ENCODE peak calls at places on chromosomes 13 and 19, in seven cellular contexts. C is Calu3, B is uterus, O is neural progenitor cell, N is progenitor cell of endocrine pancreas, S is fibroblast of lung, X is lower lobe of right lung. Q is an unnamed sample.
A peak's percentile ranks its signal among the peaks of the same experiment; 100 is the strongest.

GRCh38 chr19:40055049-40055448 is 982 bp downstream of the ZNF780B start:
- DNase-seq in C (no peak), B (no peak), O (no peak), N (no peak), S (no peak), X (no peak), Q (no peak)

GRCh38 chr13:112056739-112057433 is 10.1 kb upstream of the SOX1 start:
- DNase-seq in C (no peak), B (no peak), O (peak; percentile 34), N (no peak), S (no peak), X (no peak), Q (no peak)

GRCh38 chr19:56912406-56912805 is 71.9 kb upstream of the PEG3 start:
- DNase-seq in C (no peak), B (no peak), O (no peak), N (no peak), S (no peak), X (no peak), Q (no peak)

GRCh38 chr19:40831502-40832430 is 18.5 kb downstream of the CYP2A6 start:
- DNase-seq in C (peak; percentile 77), B (peak; percentile 67), O (no peak), N (no peak), S (peak; percentile 79), X (no peak), Q (no peak)

GRCh38 chr13:48258430-48258829 is 25.4 kb downstream of the ITM2B start:
- DNase-seq in C (no peak), B (no peak), O (no peak), N (no peak), S (no peak), X (no peak), Q (no peak)

GRCh38 chr13:40102854-40103253 is 447.4 kb downstream of the COG6 start:
- DNase-seq in C (peak; percentile 28), B (peak; percentile 66), O (no peak), N (no peak), S (peak; percentile 98), X (no peak), Q (peak; percentile 96)

GRCh38 chr13:25821761-25822160 is 230.1 kb downstream of the SHISA2 start:
- DNase-seq in C (no peak), B (no peak), O (no peak), N (no peak), S (no peak), X (no peak), Q (no peak)

GRCh38 chr13:50672025-50672424 is 171.5 kb downstream of the DLEU7 start:
- DNase-seq in C (peak; percentile 3), B (no peak), O (no peak), N (no peak), S (no peak), X (peak; percentile 41), Q (no peak)

GRCh38 chr13:35157143-35157755 is 215.2 kb downstream of the NBEA start:
- DNase-seq in C (peak; percentile 30), B (peak; percentile 25), O (peak; percentile 55), N (peak; percentile 17), S (peak; percentile 46), X (no peak), Q (peak; percentile 40)

GRCh38 chr19:3478409-3479176 is 1.7 kb downstream of the SMIM24 start:
- DNase-seq in C (no peak), B (no peak), O (no peak), N (no peak), S (no peak), X (no peak), Q (peak; percentile 52)

GRCh38 chr13:27639186-27639585 is 17.5 kb downstream of the POLR1D start:
- DNase-seq in C (no peak), B (no peak), O (no peak), N (no peak), S (no peak), X (no peak), Q (no peak)

GRCh38 chr13:52599853-52600603 is 42.2 kb upstream of the HNRNPA1L2 start:
- DNase-seq in C (no peak), B (peak; percentile 26), O (peak; percentile 71), N (peak; percentile 54), S (peak; percentile 35), X (no peak), Q (peak; percentile 11)

GRCh38 chr13:50075619-50076097 is 60.4 kb downstream of the KCNRG start:
- DNase-seq in C (no peak), B (no peak), O (no peak), N (no peak), S (no peak), X (no peak), Q (no peak)

GRCh38 chr13:93249918-93250306 is 23.3 kb downstream of the GPC6 start:
- DNase-seq in C (no peak), B (no peak), O (no peak), N (no peak), S (no peak), X (no peak), Q (no peak)

GRCh38 chr13:44230736-44231135 is 142.9 kb upstream of the SERP2 start:
- DNase-seq in C (no peak), B (no peak), O (no peak), N (no peak), S (peak; percentile 58), X (no peak), Q (no peak)

GRCh38 chr13:106619688-106620555 is 52.0 kb upstream of the ARGLU1 start:
- DNase-seq in C (peak; percentile 7), B (peak; percentile 33), O (peak; percentile 79), N (no peak), S (peak; percentile 61), X (no peak), Q (peak; percentile 35)

DNA sequence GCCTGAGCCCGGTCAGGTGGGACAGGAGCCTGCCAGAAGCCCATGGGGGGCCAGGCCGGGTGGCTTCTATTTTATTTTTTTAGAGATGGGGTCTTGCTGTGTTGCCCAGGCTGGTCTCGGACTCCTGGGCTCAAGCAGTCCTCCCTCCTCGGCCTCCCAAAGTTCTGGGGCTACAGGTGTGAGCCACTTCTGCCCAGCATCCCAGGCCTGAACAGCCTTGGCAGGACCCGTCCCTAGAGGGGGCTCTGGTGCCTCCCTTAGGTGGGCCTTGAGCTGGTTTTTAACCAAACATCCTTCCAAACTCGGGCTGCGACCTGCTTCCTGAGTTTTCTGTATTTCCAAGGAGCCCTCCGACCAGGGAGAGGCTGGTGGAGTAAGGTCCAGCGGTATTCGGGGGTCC is 10.5 kb downstream of the COMP start:
- DNase-seq in C (no peak), B (no peak), O (peak; percentile 55), N (no peak), S (no peak), X (no peak), Q (peak; percentile 21)
- TF ChIP-seq CTCF in C (no peak), B (no peak), O (peak; percentile 38), N (peak; percentile 24), S (no peak), X (no peak), Q (no peak)

DNA sequence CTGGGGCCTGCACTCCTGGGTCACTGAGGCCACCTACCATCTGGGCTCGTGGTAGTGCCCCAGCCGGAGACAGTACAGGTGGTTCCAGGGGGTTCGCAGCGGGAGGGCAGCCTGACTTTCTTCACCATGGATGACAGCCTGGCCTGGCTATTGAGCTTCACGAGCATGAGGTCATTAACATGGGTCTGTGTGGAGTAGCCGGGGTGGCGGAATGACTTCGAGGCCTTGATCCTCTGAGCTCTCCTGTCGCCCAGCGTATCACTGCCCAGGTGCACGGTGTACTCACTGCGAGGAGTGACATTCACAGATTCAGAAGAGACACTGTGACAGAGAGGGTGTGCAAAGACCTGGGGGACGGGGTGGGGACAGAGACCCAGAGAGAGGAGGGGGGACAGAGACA is 3.5 kb downstream of the KLK7 start:
- DNase-seq in C (no peak), B (no peak), O (no peak), N (no peak), S (no peak), X (no peak), Q (no peak)
- TF ChIP-seq CTCF in C (no peak), B (no peak), O (no peak), N (no peak), S (no peak), X (no peak), Q (no peak)

GRCh38 chr13:103772576-103772975 is 706.4 kb upstream of the SLC10A2 start:
- DNase-seq in C (no peak), B (no peak), O (no peak), N (no peak), S (no peak), X (no peak), Q (no peak)
- TF ChIP-seq CTCF in C (no peak), B (no peak), O (peak; percentile 38), N (peak; percentile 17), S (no peak), X (no peak), Q (no peak)

GRCh38 chr19:1173160-1173844 is 766 bp downstream of the SBNO2 start:
- DNase-seq in C (no peak), B (peak; percentile 42), O (peak; percentile 46), N (no peak), S (no peak), X (no peak), Q (peak; percentile 39)
- TF ChIP-seq CTCF in C (no peak), B (no peak), O (no peak), N (no peak), S (no peak), X (no peak), Q (no peak)

GRCh38 chr19:47813995-47814328 is 7.8 kb upstream of the CRX start:
- DNase-seq in C (no peak), B (no peak), O (no peak), N (no peak), S (no peak), X (no peak), Q (no peak)
- TF ChIP-seq CTCF in C (peak; percentile 40), B (no peak), O (no peak), N (peak; percentile 10), S (no peak), X (no peak), Q (peak; percentile 33)

GRCh38 chr19:18135712-18136584 is 17.0 kb upstream of the PIK3R2 start:
- DNase-seq in C (peak; percentile 34), B (no peak), O (no peak), N (no peak), S (no peak), X (no peak), Q (no peak)

GRCh38 chr19:18128044-18128443 is 24.9 kb upstream of the PIK3R2 start:
- DNase-seq in C (no peak), B (no peak), O (no peak), N (no peak), S (no peak), X (no peak), Q (peak; percentile 36)

GRCh38 chr19:18128805-18129204 is 24.2 kb upstream of the PIK3R2 start:
- DNase-seq in C (no peak), B (no peak), O (no peak), N (no peak), S (no peak), X (no peak), Q (no peak)

GRCh38 chr19:18130523-18131242 is 22.3 kb upstream of the PIK3R2 start:
- DNase-seq in C (no peak), B (no peak), O (no peak), N (no peak), S (no peak), X (no peak), Q (no peak)

GRCh38 chr19:18131841-18132596 is 20.9 kb upstream of the PIK3R2 start:
- DNase-seq in C (no peak), B (no peak), O (peak; percentile 36), N (no peak), S (no peak), X (no peak), Q (peak; percentile 31)
- TF ChIP-seq CTCF in C (no peak), B (no peak), O (no peak), N (no peak), S (no peak), X (no peak), Q (no peak)